ENCODE peak calls at places on chromosome 2, in four cellular contexts. M, G, C and B are unnamed samples.

GRCh38 chr2:130810490-130810889 is 26.2 kb upstream of the ARHGEF4 start:
- DNase-seq in G (no peak), C (no peak), M (no peak), B (no peak)

GRCh38 chr2:150978053-150978452 is 283.6 kb downstream of the RBM43 start:
- DNase-seq in G (no peak), C (no peak), M (no peak), B (no peak)

GRCh38 chr2:72815655-72816268 is 10.1 kb downstream of the EXOC6B start:
- DNase-seq in M (peak; percentile 25), C (no peak), G (no peak), B (no peak)

GRCh38 chr2:142868281-142868762 is 9.1 kb upstream of the KYNU start:
- DNase-seq in G (no peak), M (no peak), C (no peak), B (no peak)

GRCh38 chr2:8424997-8425900 is 256.6 kb upstream of the ID2 start:
- DNase-seq in G (no peak), M (no peak), C (no peak), B (no peak)

GRCh38 chr2:178830451-178830850 is 23.2 kb upstream of the TTN start:
- DNase-seq in M (no peak), C (no peak), G (no peak), B (no peak)

GRCh38 chr2:232629201-232629475 is 4.3 kb upstream of the EFHD1 start:
- DNase-seq in G (no peak), M (no peak), C (no peak), B (no peak)

GRCh38 chr2:240013343-240013742 is 11.8 kb downstream of the NDUFA10 start:
- DNase-seq in G (no peak), C (no peak), M (peak; percentile 25), B (no peak)

GRCh38 chr2:19321946-19322345 is 36.5 kb downstream of the OSR1 start:
- DNase-seq in C (no peak), M (peak; percentile 59), G (no peak), B (no peak)

GRCh38 chr2:163347982-163348842 is 387.6 kb downstream of the FIGN start:
- DNase-seq in M (peak; percentile 87), G (peak; percentile 47), C (peak; percentile 48), B (peak; percentile 33)

GRCh38 chr2:84882775-84883550 is 2.1 kb upstream of the TRABD2A start:
- DNase-seq in G (no peak), M (peak; percentile 83), C (no peak), B (no peak)

GRCh38 chr2:95525294-95526035 is 40.9 kb upstream of the TRIM43B start:
- DNase-seq in M (no peak), G (no peak), C (no peak), B (no peak)

GRCh38 chr2:239639366-239640185 is 238.8 kb upstream of the HDAC4 start:
- DNase-seq in M (no peak), C (no peak), G (no peak), B (no peak)

GRCh38 chr2:164910091-164910899 is 45.0 kb downstream of the SLC38A11 start:
- DNase-seq in G (no peak), C (no peak), M (peak; percentile 77), B (no peak)

GRCh38 chr2:241112592-241112991 is 10.5 kb upstream of the MTERF4 start:
- DNase-seq in C (no peak), M (no peak), G (no peak), B (no peak)

GRCh38 chr2:205733648-205734047 is 51.3 kb downstream of the NRP2 start:
- DNase-seq in C (no peak), M (no peak), G (no peak), B (no peak)

DNA sequence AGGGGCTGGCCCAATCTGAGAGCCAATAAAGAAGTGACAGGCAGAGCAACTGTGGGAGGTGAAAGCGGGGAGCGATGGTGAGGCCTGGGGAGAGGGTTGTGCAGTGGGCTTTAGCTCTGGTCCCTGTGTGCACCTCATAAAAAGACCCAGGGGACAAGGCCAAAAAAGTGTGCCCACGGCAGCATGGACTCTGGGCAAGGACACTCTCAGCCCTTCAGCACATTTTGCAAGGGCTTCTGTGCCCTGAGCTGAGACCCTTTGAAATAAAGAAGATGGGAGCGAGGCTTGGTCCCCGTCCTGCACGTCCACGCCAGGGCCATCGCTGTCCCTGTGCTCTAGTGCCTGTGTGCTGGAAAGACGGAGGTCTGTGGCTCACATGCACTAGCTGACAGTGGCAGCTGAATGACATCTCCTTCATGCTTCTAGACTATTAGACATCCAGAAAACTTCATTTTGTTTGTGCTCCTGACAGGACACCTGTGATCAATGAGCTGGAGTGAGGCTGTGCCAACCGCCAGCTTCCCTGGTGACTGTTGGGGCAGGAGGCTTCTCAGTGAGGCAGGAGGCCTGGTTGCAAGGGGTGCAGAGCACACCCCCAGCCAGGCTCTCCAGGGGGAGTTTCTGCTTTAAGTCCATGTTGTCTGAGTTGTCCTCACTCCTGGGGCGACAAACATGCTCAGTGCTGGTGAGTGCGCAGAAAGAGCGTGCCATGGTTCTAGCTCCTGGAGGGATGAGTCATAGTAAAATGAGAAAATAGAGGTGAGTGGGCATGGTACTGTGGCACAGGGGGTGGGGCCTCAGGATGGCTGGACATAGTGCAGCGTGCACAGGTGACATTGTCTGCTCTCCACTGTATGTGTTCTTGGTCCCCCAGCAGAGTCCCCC is 457.0 kb upstream of the HS6ST1 start:
- DNase-seq in C (no peak), M (no peak), G (peak; percentile 29), B (no peak)
- H3K27me3 ChIP-seq in C (no peaks in the 10 kb centered on the region), M (peaks cover 8% of the 10 kb centered on the region), G (no peaks in the 10 kb centered on the region), B (no peaks in the 10 kb centered on the region)

GRCh38 chr2:217832987-217833386 is 169.8 kb downstream of the TNS1 start:
- DNase-seq in G (no peak), M (no peak), C (no peak), B (no peak)
- H3K27me3 ChIP-seq in G (no peaks in the 10 kb centered on the region), M (no peaks in the 10 kb centered on the region), C (no peaks in the 10 kb centered on the region), B (no peaks in the 10 kb centered on the region)

DNA sequence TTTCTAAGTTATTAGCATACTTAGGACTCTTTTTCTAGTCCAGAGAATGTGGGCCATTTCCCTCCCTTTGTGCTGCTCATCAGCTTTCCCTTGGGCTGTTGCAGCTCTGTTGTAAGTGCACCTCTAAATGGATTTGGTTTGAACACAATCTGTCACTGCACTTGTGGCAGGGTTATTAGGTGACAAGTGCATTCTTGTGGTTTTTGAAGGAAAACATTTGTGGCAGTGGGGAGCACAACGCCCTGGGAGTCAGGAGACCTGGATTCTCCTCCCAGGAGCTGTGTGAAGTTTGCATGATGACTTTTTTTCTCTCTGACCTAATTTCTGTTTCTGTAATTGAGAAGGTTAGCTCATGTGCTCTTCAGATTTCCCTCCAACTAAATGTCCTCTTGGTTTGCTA is 630.9 kb upstream of the FAM98A start:
- DNase-seq in G (no peak), M (no peak), C (no peak), B (no peak)
- H3K27me3 ChIP-seq in G (no peaks in the 10 kb centered on the region), M (no peaks in the 10 kb centered on the region), C (no peaks in the 10 kb centered on the region), B (no peaks in the 10 kb centered on the region)

GRCh38 chr2:218870984-218871344 is 9.7 kb upstream of the WNT10A start:
- DNase-seq in C (no peak), G (no peak), M (no peak), B (no peak)
- H3K27me3 ChIP-seq in C (peaks cover 76% of the 10 kb centered on the region), G (peaks cover 54% of the 10 kb centered on the region), M (peaks cover 92% of the 10 kb centered on the region), B (peaks cover 89% of the 10 kb centered on the region)

GRCh38 chr2:71465961-71466300 is 12.6 kb downstream of the DYSF start:
- DNase-seq in C (no peak), M (no peak), G (no peak), B (no peak)

GRCh38 chr2:71463342-71463654 is 9.9 kb downstream of the DYSF start:
- DNase-seq in G (no peak), C (no peak), M (no peak), B (no peak)

GRCh38 chr2:71465356-71465755 is 12.0 kb downstream of the DYSF start:
- DNase-seq in G (no peak), M (no peak), C (no peak), B (no peak)

GRCh38 chr2:71462641-71463341 is 9.4 kb downstream of the DYSF start:
- DNase-seq in C (no peak), M (no peak), G (no peak), B (no peak)

DNA sequence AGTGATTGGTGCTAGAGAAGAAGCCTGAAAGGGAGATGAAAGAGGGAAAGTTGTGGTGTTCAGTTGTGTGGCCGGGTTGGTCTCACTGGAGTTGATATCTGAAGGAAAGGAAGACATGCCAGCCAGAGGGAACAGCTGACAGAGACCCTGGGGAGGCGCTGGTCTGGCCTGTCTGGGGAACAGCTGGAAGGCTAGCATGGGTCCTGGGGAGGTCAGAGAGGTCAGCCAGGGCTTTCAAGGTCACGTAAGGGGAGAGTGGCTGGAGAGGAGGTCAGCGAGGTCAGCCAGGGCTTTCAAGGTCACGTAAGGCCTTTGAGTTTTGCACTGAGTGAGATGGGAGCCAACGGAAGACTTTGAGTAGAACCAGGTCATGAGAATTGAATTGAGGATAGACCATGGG is 11.0 kb downstream of the DYSF start:
- DNase-seq in C (no peak), G (no peak), M (no peak), B (no peak)
- H3K27me3 ChIP-seq in C (peaks cover 58% of the 10 kb centered on the region), G (no peaks in the 10 kb centered on the region), M (peaks cover 68% of the 10 kb centered on the region), B (peaks cover 49% of the 10 kb centered on the region)

GRCh38 chr2:160138406-160138805 is 61.7 kb downstream of the ITGB6 start:
- DNase-seq in G (no peak), M (no peak), C (no peak), B (no peak)
- H3K27me3 ChIP-seq in G (no peaks in the 10 kb centered on the region), M (no peaks in the 10 kb centered on the region), C (no peaks in the 10 kb centered on the region), B (no peaks in the 10 kb centered on the region)

GRCh38 chr2:51534176-51534575 is 502.2 kb upstream of the NRXN1 start:
- DNase-seq in M (no peak), G (no peak), C (no peak), B (no peak)

DNA sequence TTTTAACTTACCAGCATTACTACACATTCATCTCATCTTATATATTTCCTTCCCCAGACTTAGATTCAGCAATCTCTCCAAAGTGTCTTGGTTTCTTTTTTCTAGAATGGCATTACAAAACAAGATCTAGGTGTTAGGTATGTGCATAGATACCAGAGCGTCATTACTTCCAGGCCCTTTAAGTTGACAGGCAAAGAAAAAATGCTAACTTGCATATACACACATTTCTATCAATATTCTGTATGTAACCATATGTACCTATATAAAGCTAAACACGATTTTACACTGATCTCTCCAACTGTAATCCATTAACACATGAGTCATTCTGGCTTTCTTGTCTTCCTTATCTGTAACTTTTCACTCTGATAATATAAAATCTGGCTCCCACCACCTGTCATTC is 503.8 kb upstream of the NRXN1 start:
- DNase-seq in M (no peak), C (no peak), G (no peak), B (no peak)
- H3K27me3 ChIP-seq in M (no peaks in the 10 kb centered on the region), C (no peaks in the 10 kb centered on the region), G (no peaks in the 10 kb centered on the region), B (no peaks in the 10 kb centered on the region)

DNA sequence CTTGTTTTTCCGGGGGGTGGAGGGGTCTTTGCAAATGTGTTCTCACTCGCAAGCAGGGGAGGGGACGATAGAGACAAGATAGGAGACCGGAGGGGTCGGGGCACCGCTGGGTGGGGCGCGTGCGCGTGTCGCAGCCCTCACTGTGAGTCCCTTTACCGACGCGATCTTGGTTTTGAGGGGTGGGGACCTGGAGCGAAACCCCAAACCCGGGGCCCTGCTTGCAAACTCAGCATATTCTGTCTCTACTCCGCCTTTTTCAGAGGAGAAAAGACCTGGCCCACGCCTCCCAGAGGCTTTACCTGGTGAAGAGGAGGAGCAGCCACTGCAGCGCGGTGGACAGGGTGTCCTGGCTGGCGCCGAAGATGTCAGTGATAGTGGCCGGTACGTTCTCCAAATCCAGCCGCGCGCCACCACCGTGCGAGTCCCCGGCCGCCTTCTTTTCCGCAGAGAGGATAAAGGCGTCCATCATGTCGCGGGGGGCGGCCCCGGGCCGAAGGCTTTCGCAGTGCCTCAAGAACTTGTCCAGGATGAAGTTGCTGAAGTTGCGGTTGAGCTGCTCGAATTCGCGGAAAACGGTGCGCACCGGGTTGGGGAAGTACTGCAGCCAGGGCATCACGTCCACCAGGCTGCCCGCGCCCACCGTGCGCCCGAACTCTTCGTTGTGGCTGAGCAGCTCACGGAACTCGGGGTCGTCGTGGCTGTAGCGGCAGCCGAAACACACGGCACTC is 1.7 kb downstream of the CYP1B1 start:
- DNase-seq in G (no peak), C (no peak), M (no peak), B (no peak)
- H3K27me3 ChIP-seq in G (peaks cover 33% of the 10 kb centered on the region), C (peaks cover 14% of the 10 kb centered on the region), M (peaks cover 26% of the 10 kb centered on the region), B (peaks cover 36% of the 10 kb centered on the region)